ENCODE peak calls at places on chromosome 19, in ten cellular contexts. X is fibroblast of mammary gland; Z is central memory CD4-positive, alpha-beta T cell; L is mammary epithelial cell; J is CD4-positive, alpha-beta T cell; P is OCI-LY7; R is putamen; Q is AG08395; F is nephron progenitor cell; W is activated T-helper 1 cell treated with anti-CD3 and anti-CD28 coated beads, Interleukin-12 subunit alpha, Interleukin-12 subunit beta, Interleukin-2, Interleukin-4 antibody, amounts not matched to agents 30 ng/mL and 10 ng/mL and 1 ng/mL, durations not matched to agents 14 hours and 24 hours and 36 hours. N is an unnamed sample.

GRCh38 chr19:34368338-34368737 is 3.3 kb downstream of the GPI start:
- DNase-seq in X (no peak), J (no peak), F (no peak), Z (no peak), L (no peak), Q (no peak), R (no peak), P (no peak), W (no peak), N (no peak)

GRCh38 chr19:47120461-47120860 is 6.9 kb upstream of the ZC3H4 start:
- DNase-seq in J (no peak), W (no peak), Z (no peak), F (no peak), X (no peak), L (no peak), P (no peak), R (no peak), Q (no peak), N (no peak)

GRCh38 chr19:18490719-18491118 is 31.2 kb downstream of the ELL start:
- DNase-seq in Q (no peak), X (no peak), R (no peak), F (no peak), Z (no peak), W (no peak), P (no peak), L (no peak), J (no peak), N (no peak)

GRCh38 chr19:49565261-49565660 is 15.1 kb downstream of the NOSIP start:
- DNase-seq in J (peak; percentile 36), W (no peak), R (no peak), L (no peak), P (no peak), Q (no peak), X (no peak), F (no peak), Z (no peak), N (no peak)

GRCh38 chr19:7492142-7493055 is 3.6 kb upstream of the PEX11G start:
- DNase-seq in Q (peak; percentile 62), W (peak; percentile 49), L (peak; percentile 76), Z (peak; percentile 39), X (peak; percentile 59), R (no peak), F (no peak), J (no peak), P (no peak), N (no peak)

GRCh38 chr19:50428768-50429463 is 3.8 kb upstream of the MYBPC2 start:
- DNase-seq in Q (no peak), L (no peak), R (no peak), P (no peak), J (no peak), Z (no peak), W (no peak), F (no peak), X (no peak), N (no peak)

GRCh38 chr19:40592170-40592569 is 9.0 kb upstream of the LTBP4 start:
- DNase-seq in Q (peak; percentile 46), J (no peak), L (peak; percentile 71), F (no peak), P (peak; percentile 79), X (peak; percentile 71), R (peak; percentile 71), Z (peak; percentile 27), W (no peak), N (no peak)

GRCh38 chr19:12163841-12164240 is 945 bp downstream of the ZNF136 start:
- DNase-seq in Q (peak; percentile 50), Z (no peak), P (no peak), R (no peak), F (no peak), X (peak; percentile 51), L (peak; percentile 17), W (no peak), J (no peak), N (no peak)

GRCh38 chr19:50798943-50799851 is 9.0 kb downstream of the ACP4 start:
- DNase-seq in P (no peak), L (no peak), Z (no peak), J (no peak), W (no peak), X (no peak), F (no peak), R (no peak), Q (no peak), N (no peak)

GRCh38 chr19:44072543-44073401 is 813 bp downstream of the ZNF284 start:
- DNase-seq in Q (peak; percentile 31), F (no peak), L (peak; percentile 5), P (no peak), R (no peak), W (no peak), J (no peak), X (peak; percentile 8), Z (no peak), N (no peak)

GRCh38 chr19:7595466-7596133 is at the start of gene CAMSAP3:
- DNase-seq in F (peak; percentile 88), Z (no peak), R (no peak), Q (no peak), L (peak; percentile 38), X (peak; percentile 14), P (peak; percentile 73), J (no peak), W (peak; percentile 12), N (no peak)

GRCh38 chr19:12786950-12787349 is 4.3 kb upstream of the JUNB start:
- DNase-seq in W (no peak), Z (no peak), X (no peak), R (no peak), F (no peak), Q (no peak), P (no peak), J (no peak), L (no peak), N (no peak)

GRCh38 chr19:51071006-51071405 is 6.1 kb upstream of the KLK13 start:
- DNase-seq in R (no peak), Q (no peak), X (no peak), W (no peak), P (no peak), F (no peak), Z (no peak), J (no peak), L (peak; percentile 58), N (no peak)

GRCh38 chr19:2962018-2962670 is 15.2 kb upstream of the TLE6 start:
- DNase-seq in P (peak; percentile 87), L (peak; percentile 38), W (peak; percentile 57), F (peak; percentile 61), Z (peak; percentile 74), Q (peak; percentile 71), J (peak; percentile 51), X (peak; percentile 87), R (peak; percentile 72), N (peak; percentile 72)

GRCh38 chr19:36418287-36419001 is at the start of gene ZFP82:
- DNase-seq in F (peak; percentile 82), W (peak; percentile 73), P (peak; percentile 94), Z (peak; percentile 71), Q (peak; percentile 95), L (peak; percentile 42), X (peak; percentile 73), J (peak; percentile 60), R (peak; percentile 86), N (peak; percentile 69)

GRCh38 chr19:15264061-15264932 is 32.0 kb upstream of the EPHX3 start:
- DNase-seq in W (peak; percentile 42), J (peak; percentile 63), F (peak; percentile 82), R (no peak), L (peak; percentile 35), Z (peak; percentile 52), P (peak; percentile 76), Q (peak; percentile 53), X (peak; percentile 74), N (peak; percentile 74)

GRCh38 chr19:58538257-58539168 is 5.4 kb upstream of the TRIM28 start:
- DNase-seq in Z (no peak), R (no peak), Q (no peak), F (peak; percentile 88), W (no peak), L (no peak), X (no peak), P (no peak), J (no peak), N (no peak)

GRCh38 chr19:29927944-29928669 is 13.9 kb upstream of the URI1 start:
- DNase-seq in P (peak; percentile 55), R (peak; percentile 12), Q (no peak), Z (no peak), W (no peak), X (no peak), J (no peak), F (peak; percentile 8), L (no peak), N (no peak)

GRCh38 chr19:893775-894090 is 449 bp downstream of the RNU6-9 start:
- DNase-seq in W (no peak), L (no peak), X (no peak), J (peak; percentile 17), R (no peak), Q (no peak), F (no peak), Z (no peak), P (no peak), N (no peak)

GRCh38 chr19:8148410-8149231 is 771 bp downstream of the FBN3 start:
- DNase-seq in J (no peak), X (no peak), R (no peak), W (no peak), P (no peak), Z (no peak), F (peak; percentile 76), L (no peak), Q (no peak), N (peak; percentile 41)

GRCh38 chr19:17721821-17722220 is 2.5 kb downstream of the MAP1S start:
- DNase-seq in X (peak; percentile 65), W (no peak), J (no peak), F (no peak), L (peak; percentile 53), R (no peak), Q (peak; percentile 69), Z (no peak), P (no peak), N (no peak)

GRCh38 chr19:48419158-48419920 is 25.9 kb downstream of the GRIN2D start:
- DNase-seq in Z (peak; percentile 72), P (peak; percentile 53), J (peak; percentile 58), R (peak; percentile 46), Q (peak; percentile 53), W (peak; percentile 66), L (no peak), F (peak; percentile 77), X (peak; percentile 37), N (no peak)

GRCh38 chr19:6806488-6806887 is 34.0 kb downstream of the VAV1 start:
- DNase-seq in W (no peak), X (no peak), L (no peak), J (no peak), P (no peak), F (no peak), R (no peak), Q (no peak), Z (no peak), N (no peak)

GRCh38 chr19:53394522-53394973 is 401 bp upstream of the ZNF765 start:
- DNase-seq in Z (no peak), W (no peak), X (peak; percentile 62), L (no peak), Q (peak; percentile 40), R (no peak), F (peak; percentile 60), P (no peak), J (no peak), N (no peak)

GRCh38 chr19:49116544-49116943 is 2.4 kb downstream of the LIN7B start:
- DNase-seq in Z (no peak), Q (no peak), F (no peak), J (no peak), X (no peak), P (no peak), L (no peak), R (no peak), W (no peak), N (no peak)

GRCh38 chr19:19488041-19488874 is 27.1 kb downstream of the TSSK6 start:
- DNase-seq in W (no peak), Z (no peak), J (no peak), X (peak; percentile 13), L (no peak), F (no peak), Q (no peak), R (no peak), P (no peak), N (no peak)

GRCh38 chr19:17616961-17617806 is 61.7 kb downstream of the COLGALT1 start:
- DNase-seq in X (peak; percentile 23), Q (no peak), R (no peak), Z (no peak), W (no peak), F (peak; percentile 45), J (no peak), L (peak; percentile 51), P (peak; percentile 22), N (no peak)

GRCh38 chr19:48632692-48633147 is 4.5 kb downstream of the DBP start:
- DNase-seq in F (no peak), Z (no peak), Q (no peak), R (no peak), P (no peak), X (peak; percentile 64), J (no peak), L (peak; percentile 86), W (no peak), N (no peak)